ENCODE peak calls at places on chromosomes 16 and 17, in six cellular contexts. M is OCI-LY7; X is activated CD8-positive, alpha-beta T cell treated with anti-CD3 and anti-CD28 coated beads for 36 hours; G is heart left ventricle; Y is B cell; J is coronary artery. Q is an unnamed sample.

GRCh38 chr17:58007781-58008706 is 998 bp upstream of the SRSF1 start:
- DNase-seq in M (no peak), X (peak; percentile 45), G (no peak), Y (no peak), J (no peak), Q (no peak)

GRCh38 chr17:69428252-69428980 is 13.9 kb downstream of the MAP2K6 start:
- DNase-seq in M (peak; percentile 33), X (no peak), G (no peak), Y (no peak), J (no peak), Q (no peak)

GRCh38 chr16:72172105-72173034 is at the start of gene PMFBP1:
- DNase-seq in M (peak; percentile 86), X (peak; percentile 57), G (peak; percentile 31), Y (peak; percentile 59), J (no peak), Q (peak; percentile 75)

GRCh38 chr16:2147378-2147777 is 1.0 kb upstream of the RAB26 start:
- DNase-seq in M (no peak), X (no peak), G (no peak), Y (no peak), J (no peak), Q (no peak)

GRCh38 chr17:74601944-74602572 is 10.0 kb upstream of the CD300LD start:
- DNase-seq in M (peak; percentile 54), X (peak; percentile 55), G (peak; percentile 26), Y (no peak), J (no peak), Q (no peak)

GRCh38 chr17:60391419-60392041 is 403 bp downstream of the USP32 start:
- DNase-seq in M (no peak), X (no peak), G (no peak), Y (no peak), J (no peak), Q (no peak)

GRCh38 chr16:2432286-2432685 is 3.0 kb downstream of the CCNF start:
- DNase-seq in M (no peak), X (no peak), G (no peak), Y (no peak), J (no peak), Q (no peak)

GRCh38 chr16:84053237-84053636 is 10.6 kb upstream of the SLC38A8 start:
- DNase-seq in M (no peak), X (no peak), G (peak; percentile 7), Y (no peak), J (peak; percentile 35), Q (no peak)

GRCh38 chr17:67689534-67690177 is 28.1 kb upstream of the NOL11 start:
- DNase-seq in M (peak; percentile 80), X (peak; percentile 66), G (peak; percentile 41), Y (peak; percentile 56), J (no peak), Q (peak; percentile 35)

GRCh38 chr17:28047806-28048205 is 5.3 kb downstream of the NLK start:
- DNase-seq in M (peak; percentile 35), X (no peak), G (no peak), Y (no peak), J (no peak), Q (no peak)

GRCh38 chr17:1908699-1909309 is 79.0 kb downstream of the RPA1 start:
- DNase-seq in M (peak; percentile 79), X (peak; percentile 62), G (peak; percentile 65), Y (peak; percentile 36), J (no peak), Q (no peak)

GRCh38 chr17:8965394-8966168 is at the start of gene PIK3R5:
- DNase-seq in M (peak; percentile 77), X (peak; percentile 81), G (peak; percentile 57), Y (peak; percentile 96), J (no peak), Q (peak; percentile 90)

GRCh38 chr17:37182786-37183185 is 193.0 kb upstream of the C17orf78 start:
- DNase-seq in M (no peak), X (no peak), G (no peak), Y (no peak), J (no peak), Q (no peak)

GRCh38 chr16:35754391-35755369 is 2295.3 kb downstream of the TP53TG3F start:
- DNase-seq in M (no peak), X (no peak), G (no peak), Y (no peak), J (peak; percentile 47), Q (no peak)

GRCh38 chr16:56783332-56783731 is 53.4 kb downstream of the NUP93 start:
- DNase-seq in M (no peak), X (peak; percentile 6), G (no peak), Y (no peak), J (no peak), Q (no peak)

GRCh38 chr17:15507896-15508295 is 40.5 kb upstream of the CDRT4 start:
- DNase-seq in M (no peak), X (no peak), G (no peak), Y (no peak), J (no peak), Q (no peak)

GRCh38 chr17:80263253-80264047 is 2.8 kb downstream of the RNF213 start:
- DNase-seq in M (peak; percentile 97), X (peak; percentile 98), G (peak; percentile 88), Y (peak; percentile 89), J (peak; percentile 85), Q (peak; percentile 82)

GRCh38 chr16:12901597-12902436 is at the start of gene SHISA9:
- DNase-seq in M (no peak), X (no peak), G (no peak), Y (no peak), J (no peak), Q (no peak)

GRCh38 chr17:7294614-7295153 is at the start of gene YBX2:
- DNase-seq in M (peak; percentile 94), X (peak; percentile 82), G (peak; percentile 81), Y (peak; percentile 98), J (no peak), Q (peak; percentile 85)

GRCh38 chr17:57442401-57442823 is 186.1 kb downstream of the MSI2 start:
- DNase-seq in M (no peak), X (no peak), G (no peak), Y (no peak), J (no peak), Q (no peak)

GRCh38 chr17:61422116-61422799 is 22.6 kb downstream of the TBX2 start:
- DNase-seq in M (no peak), X (no peak), G (no peak), Y (no peak), J (no peak), Q (no peak)

GRCh38 chr16:15607700-15608396 is 35.1 kb downstream of the MARF1 start:
- DNase-seq in M (no peak), X (no peak), G (peak; percentile 56), Y (no peak), J (no peak), Q (no peak)

GRCh38 chr16:19607610-19608280 is 52.2 kb downstream of the VPS35L start:
- DNase-seq in M (no peak), X (no peak), G (no peak), Y (no peak), J (no peak), Q (no peak)

GRCh38 chr17:61294777-61295176 is 104.9 kb upstream of the TBX2 start:
- DNase-seq in M (no peak), X (no peak), G (no peak), Y (no peak), J (no peak), Q (no peak)

GRCh38 chr17:31853911-31854470 is 5.1 kb downstream of the COPRS start:
- DNase-seq in M (no peak), X (no peak), G (no peak), Y (no peak), J (no peak), Q (no peak)

GRCh38 chr17:77664097-77664729 is 294.3 kb upstream of the TNRC6C start:
- DNase-seq in M (no peak), X (no peak), G (no peak), Y (no peak), J (no peak), Q (no peak)

GRCh38 chr16:79089735-79090284 is 510.7 kb downstream of the MAF start:
- DNase-seq in M (peak; percentile 10), X (peak; percentile 89), G (no peak), Y (no peak), J (no peak), Q (no peak)

GRCh38 chr17:49747632-49748031 is 16.3 kb downstream of the FAM117A start:
- DNase-seq in M (no peak), X (no peak), G (no peak), Y (no peak), J (no peak), Q (no peak)

DNA sequence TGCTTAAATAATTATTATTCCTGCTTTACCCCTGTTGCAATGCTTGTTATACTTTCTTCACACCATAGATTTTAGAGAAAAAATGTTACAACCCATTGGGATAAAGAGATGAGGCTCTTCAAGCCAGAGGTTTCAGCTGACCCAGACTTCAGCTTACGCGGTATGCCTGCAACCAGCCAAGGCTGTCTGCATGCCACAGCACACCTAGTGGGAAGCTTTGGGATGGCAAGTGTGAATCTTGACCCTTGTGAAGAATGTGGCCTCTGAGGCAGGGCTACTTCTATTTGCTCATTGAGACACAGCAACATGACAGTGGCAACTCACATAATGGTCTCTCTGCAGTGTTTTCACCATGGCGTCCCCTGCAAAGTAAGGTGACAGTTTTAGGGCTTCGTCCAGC is 193.9 kb upstream of the PIRT start:
- DNase-seq in M (no peak), X (no peak), G (no peak), Y (no peak), J (no peak), Q (no peak)
- TF ChIP-seq CTCF in M (peak; percentile 48), X (no peak), G (no peak), Y (no peak), J (no peak), Q (no peak)

GRCh38 chr16:46688101-46688656 is 799 bp downstream of the VPS35 start:
- DNase-seq in M (no peak), X (no peak), G (peak; percentile 34), Y (peak; percentile 20), J (no peak), Q (no peak)
- TF ChIP-seq CTCF in M (peak; percentile 75), X (peak; percentile 56), G (no peak), Y (no peak), J (no peak), Q (no peak)

DNA sequence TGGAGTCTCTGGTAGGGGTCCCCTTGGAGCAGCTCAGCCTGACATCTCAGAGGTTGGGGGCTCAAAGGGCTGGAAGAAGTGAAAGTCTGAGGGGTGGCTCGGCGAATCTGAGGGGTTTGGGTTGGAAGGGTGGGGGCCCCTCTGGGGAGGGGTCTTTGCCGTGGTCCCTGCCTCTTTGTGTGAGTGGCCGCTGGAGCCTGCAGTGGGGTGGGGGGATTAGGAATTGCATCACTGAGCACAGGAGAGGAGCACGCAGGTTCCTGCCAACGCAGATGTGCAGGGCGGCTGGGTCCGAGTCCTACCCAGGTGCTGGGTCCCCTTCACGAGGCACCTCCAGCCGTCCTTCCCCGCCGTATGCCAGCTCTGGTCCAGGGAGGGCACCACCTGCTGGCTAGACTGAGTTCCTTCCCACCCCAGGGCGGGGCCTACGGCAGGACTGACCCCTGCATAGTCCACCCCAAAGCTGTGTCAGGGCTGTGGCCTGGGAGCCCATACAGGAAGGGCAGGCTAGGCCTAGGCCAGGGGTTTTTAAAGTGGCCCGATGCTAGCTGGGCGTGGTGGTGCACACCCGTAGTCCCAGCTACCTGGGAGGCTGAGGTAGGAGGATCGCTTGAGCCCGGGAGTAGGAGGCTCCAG is 9.9 kb downstream of the FMNL1 start:
- DNase-seq in M (peak; percentile 51), X (peak; percentile 51), G (no peak), Y (peak; percentile 57), J (no peak), Q (no peak)
- TF ChIP-seq CTCF in M (peak; percentile 69), X (peak; percentile 63), G (no peak), Y (peak; percentile 24), J (no peak), Q (peak; percentile 44)

DNA sequence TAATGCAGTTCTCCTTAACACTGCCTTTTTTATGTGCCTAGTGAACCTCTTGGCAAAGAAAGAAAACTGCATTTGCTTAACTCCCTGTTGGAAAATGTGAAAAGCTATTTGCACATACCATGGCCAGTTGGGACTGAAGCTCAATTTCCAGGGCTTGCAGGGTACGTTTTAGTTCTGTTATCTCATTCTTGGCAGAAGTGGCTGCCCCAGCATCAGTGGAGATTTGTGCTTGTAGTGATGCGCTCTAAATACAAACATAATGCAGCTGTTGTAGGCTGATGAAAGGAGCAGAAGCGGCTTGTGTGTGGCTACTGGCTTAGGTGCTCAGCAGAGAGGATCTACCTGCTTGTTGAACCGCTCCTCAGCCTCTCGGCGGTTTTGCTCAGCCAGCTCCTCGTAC is 3.7 kb downstream of the KRT24 start:
- DNase-seq in M (no peak), X (no peak), G (no peak), Y (no peak), J (no peak), Q (no peak)
- TF ChIP-seq CTCF in M (no peak), X (no peak), G (no peak), Y (no peak), J (no peak), Q (no peak)